ENCODE peak calls at places on chromosomes 13 and 19, in five cellular contexts. U, P, F, D and B are unnamed samples.

GRCh38 chr19:38046254-38047047 is 139.4 kb downstream of the SIPA1L3 start:
- DNase-seq in U (no peak), P (no peak), F (no peak), D (no peak), B (no peak)

GRCh38 chr13:83215627-83216026 is 666.6 kb downstream of the SLITRK1 start:
- DNase-seq in U (peak; percentile 32), P (no peak), F (peak; percentile 89), D (no peak), B (peak; percentile 48)

GRCh38 chr19:10863107-10863700 is 8.1 kb upstream of the CARM1 start:
- DNase-seq in U (peak; percentile 77), P (peak; percentile 83), F (no peak), D (peak; percentile 49), B (no peak)

GRCh38 chr19:53463263-53463662 is 4.3 kb upstream of the ZNF813 start:
- DNase-seq in U (no peak), P (peak; percentile 63), F (no peak), D (no peak), B (no peak)

GRCh38 chr13:46173656-46174055 is 8.3 kb downstream of the LCP1 start:
- DNase-seq in U (no peak), P (no peak), F (no peak), D (no peak), B (no peak)

GRCh38 chr13:101511766-101512165 is 59.3 kb downstream of the ITGBL1 start:
- DNase-seq in U (no peak), P (no peak), F (no peak), D (no peak), B (no peak)

GRCh38 chr13:61727714-61728275 is 312.1 kb upstream of the PCDH20 start:
- DNase-seq in U (no peak), P (no peak), F (no peak), D (no peak), B (no peak)

GRCh38 chr13:75345191-75345590 is 136.8 kb downstream of the TBC1D4 start:
- DNase-seq in U (no peak), P (no peak), F (no peak), D (no peak), B (no peak)

GRCh38 chr19:3270908-3271307 is 46.4 kb downstream of the CELF5 start:
- DNase-seq in U (no peak), P (no peak), F (peak; percentile 43), D (no peak), B (no peak)